ENCODE peak calls at places on chromosome 20, in eight cellular contexts. X, O, W, S, J, M, N and G are unnamed samples. For H3K9me3, the result is how much of the 10 kb centered on the place peaks cover.

GRCh38 chr20:50826121-50826520 is 31.3 kb downstream of the BCAS4 start:
- DNase-seq in M (no peak), J (no peak), X (no peak), O (no peak), W (no peak), N (no peak), S (no peak), G (no peak)

GRCh38 chr20:60203451-60203850 is 245.2 kb downstream of the CDH26 start:
- DNase-seq in S (no peak), O (no peak), X (no peak), M (no peak), W (no peak), N (no peak), J (no peak), G (no peak)

GRCh38 chr20:36196676-36197075 is 39.6 kb upstream of the AAR2 start:
- DNase-seq in J (no peak), N (no peak), M (no peak), W (no peak), O (no peak), S (no peak), X (no peak), G (no peak)

GRCh38 chr20:16129411-16129810 is 443.8 kb downstream of the KIF16B start:
- DNase-seq in M (no peak), X (no peak), N (no peak), J (no peak), S (no peak), W (no peak), O (no peak), G (no peak)

GRCh38 chr20:24948939-24949679 is at the start of gene CST7:
- DNase-seq in S (peak), X (no peak), J (peak), N (peak), W (no peak), O (peak), M (peak), G (no peak)

GRCh38 chr20:40218296-40218955 is 470.6 kb downstream of the MAFB start:
- DNase-seq in M (no peak), S (no peak), N (no peak), X (no peak), W (no peak), O (no peak), J (no peak), G (no peak)

GRCh38 chr20:25057234-25058050 is 497 bp downstream of the ACSS1 start:
- DNase-seq in W (peak), O (peak), N (no peak), J (peak), S (peak), M (peak), X (peak), G (peak)

GRCh38 chr20:48995599-48995998 is 50.5 kb upstream of the CSE1L start:
- DNase-seq in N (no peak), X (no peak), O (no peak), W (no peak), S (no peak), M (no peak), J (no peak), G (no peak)

GRCh38 chr20:3595541-3595940 is 67.7 kb downstream of the GFRA4 start:
- DNase-seq in W (no peak), S (no peak), X (no peak), M (no peak), O (no peak), N (no peak), J (no peak), G (no peak)

GRCh38 chr20:324177-325042 is 942 bp upstream of the SOX12 start:
- DNase-seq in O (peak), M (peak), N (no peak), X (peak), S (peak), W (peak), J (peak), G (peak)

GRCh38 chr20:48026981-48027592 is 241.8 kb upstream of the SULF2 start:
- DNase-seq in X (no peak), J (no peak), N (no peak), S (no peak), W (no peak), O (no peak), M (no peak), G (no peak)

GRCh38 chr20:14729390-14729789 is 392.0 kb upstream of the FLRT3 start:
- DNase-seq in O (no peak), X (no peak), M (no peak), W (no peak), S (no peak), J (no peak), N (no peak), G (no peak)

GRCh38 chr20:46557231-46557956 is 6.9 kb upstream of the OCSTAMP start:
- DNase-seq in W (no peak), J (no peak), N (no peak), X (no peak), O (no peak), M (no peak), S (no peak), G (no peak)

GRCh38 chr20:58256307-58256706 is 27.9 kb upstream of the ANKRD60 start:
- DNase-seq in W (no peak), X (no peak), N (no peak), O (no peak), S (no peak), M (no peak), J (no peak), G (no peak)

GRCh38 chr20:13794667-13795066 is 9.8 kb downstream of the NDUFAF5 start:
- DNase-seq in S (no peak), N (no peak), M (no peak), W (no peak), J (no peak), X (no peak), O (no peak), G (no peak)

GRCh38 chr20:45725134-45725533 is 3.0 kb downstream of the SPINT4 start:
- DNase-seq in J (no peak), O (no peak), M (no peak), N (no peak), S (no peak), W (no peak), X (no peak), G (no peak)

GRCh38 chr20:37480915-37481314 is 40.1 kb upstream of the NNAT start:
- DNase-seq in M (no peak), S (no peak), X (no peak), W (no peak), J (no peak), N (no peak), O (no peak), G (no peak)

GRCh38 chr20:36861875-36862801 is 13.8 kb upstream of the TLDC2 start:
- DNase-seq in J (peak), O (peak), X (peak), M (peak), N (no peak), W (peak), S (peak), G (no peak)

GRCh38 chr20:12276011-12276673 is 358.4 kb downstream of the BTBD3 start:
- DNase-seq in S (no peak), J (no peak), N (no peak), O (no peak), M (no peak), W (no peak), X (no peak), G (peak)

GRCh38 chr20:54165014-54165413 is 8.8 kb downstream of the CYP24A1 start:
- DNase-seq in S (no peak), N (no peak), X (no peak), M (no peak), O (no peak), J (no peak), W (no peak), G (no peak)

GRCh38 chr20:63968136-63968927 is 1.4 kb downstream of the ZNF512B start:
- DNase-seq in J (no peak), X (no peak), M (no peak), W (peak), S (no peak), N (no peak), O (peak), G (no peak)

GRCh38 chr20:26209171-26209941 is 512.7 kb upstream of the ZNF337 start:
- DNase-seq in W (peak), S (peak), X (peak), O (peak), M (no peak), J (peak), N (no peak), G (no peak)

GRCh38 chr20:38723982-38724602 is at the start of gene SLC32A1:
- DNase-seq in X (peak), W (no peak), M (no peak), J (no peak), S (no peak), O (no peak), N (no peak), G (no peak)

GRCh38 chr20:34302312-34302722 is 838 bp downstream of the AHCY start:
- DNase-seq in M (no peak), N (no peak), W (no peak), O (no peak), S (no peak), X (peak), J (no peak), G (peak)

GRCh38 chr20:7859371-7859802 is 80.9 kb downstream of the HAO1 start:
- DNase-seq in J (no peak), X (peak), S (no peak), O (no peak), W (no peak), M (no peak), N (peak), G (peak)

GRCh38 chr20:48193626-48194025 is 408.3 kb upstream of the SULF2 start:
- DNase-seq in O (no peak), M (no peak), S (no peak), J (no peak), X (no peak), W (no peak), N (no peak), G (no peak)

GRCh38 chr20:29313481-29313880 is 1944.0 kb upstream of the DEFB115 start:
- DNase-seq in J (peak), O (no peak), W (no peak), M (no peak), N (no peak), S (no peak), X (no peak), G (no peak)

GRCh38 chr20:40637176-40637575 is 51.9 kb downstream of the MAFB start:
- DNase-seq in S (no peak), N (no peak), M (no peak), O (no peak), J (no peak), X (no peak), W (no peak), G (no peak)

GRCh38 chr20:63873477-63873971 is 8.5 kb downstream of the TPD52L2 start:
- DNase-seq in W (peak), M (no peak), N (no peak), X (no peak), S (peak), O (no peak), J (no peak), G (no peak)

GRCh38 chr20:5914859-5915258 is 35.5 kb downstream of the TRMT6 start:
- DNase-seq in N (no peak), M (no peak), J (no peak), O (no peak), S (no peak), X (no peak), W (no peak), G (no peak)

GRCh38 chr20:10047427-10047826 is 12.6 kb downstream of the ANKEF1 start:
- DNase-seq in X (no peak), N (no peak), O (no peak), S (no peak), W (no peak), M (no peak), J (no peak), G (no peak)
- TF ChIP-seq CTCF in X (peak), N (no peak), O (no peak), S (no peak), W (no peak), M (no peak), J (no peak), G (no peak)

GRCh38 chr20:21708738-21709534 is 3.5 kb downstream of the PAX1 start:
- DNase-seq in M (no peak), J (no peak), W (no peak), S (no peak), X (no peak), N (no peak), O (no peak), G (no peak)

GRCh38 chr20:21707267-21707666 is 1.8 kb downstream of the PAX1 start:
- DNase-seq in J (no peak), S (no peak), O (no peak), N (no peak), M (no peak), X (no peak), W (no peak), G (no peak)

GRCh38 chr20:21709535-21709904 is 4.1 kb downstream of the PAX1 start:
- DNase-seq in J (no peak), X (no peak), S (no peak), M (no peak), O (no peak), N (no peak), W (no peak), G (no peak)

GRCh38 chr20:21706345-21707195 is 1.1 kb downstream of the PAX1 start:
- DNase-seq in X (no peak), W (no peak), S (no peak), M (no peak), O (no peak), J (no peak), N (no peak), G (no peak)

DNA sequence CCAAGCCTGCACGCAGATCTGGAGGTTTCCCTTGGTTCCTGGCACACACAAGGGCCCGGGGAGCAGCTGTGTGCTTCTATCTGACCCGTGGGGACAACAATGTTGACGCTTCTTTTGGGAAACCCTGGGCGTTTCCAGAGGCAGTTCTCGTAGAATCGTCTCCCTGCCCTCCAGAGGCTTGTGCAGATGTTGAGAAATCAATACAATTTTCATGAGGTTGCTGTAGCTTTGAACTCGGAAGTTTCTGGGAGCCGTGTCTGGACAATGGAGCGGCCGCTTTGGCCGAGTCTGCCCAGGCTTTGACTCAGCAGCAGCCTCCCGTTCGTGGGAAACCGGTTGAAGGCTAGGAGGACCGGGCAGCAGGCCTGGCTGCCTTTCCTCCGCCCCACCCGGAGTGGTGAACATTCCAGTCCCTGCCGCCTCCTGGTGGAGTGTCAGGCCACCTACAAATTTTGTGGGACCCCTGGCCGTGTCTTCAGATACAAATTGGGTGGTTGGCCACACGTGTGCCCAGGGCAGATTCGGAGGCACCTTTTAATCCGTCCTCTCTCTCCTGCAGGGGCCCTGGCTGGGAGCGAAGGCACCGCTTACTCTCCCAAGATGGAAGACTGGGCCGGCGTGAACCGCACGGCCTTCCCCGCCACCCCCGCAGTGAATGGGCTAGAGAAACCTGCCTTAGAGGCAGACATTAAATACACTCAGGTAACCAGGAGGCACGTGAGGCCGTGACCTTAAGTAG is 2.7 kb downstream of the PAX1 start:
- DNase-seq in N (no peak), W (no peak), X (no peak), O (no peak), M (no peak), S (no peak), J (peak), G (no peak)
- H3K9me3 ChIP-seq in N (under half), W (under half), X (under half), O (under half), M (under half), S (under half), J (under half), G (under half)

GRCh38 chr20:1491891-1492642 is 847 bp upstream of the SIRPB2 start:
- DNase-seq in M (no peak), S (no peak), N (no peak), J (no peak), O (no peak), W (no peak), X (no peak), G (no peak)

GRCh38 chr20:1489328-1489727 is 1.9 kb downstream of the SIRPB2 start:
- DNase-seq in N (no peak), O (no peak), X (no peak), J (no peak), S (no peak), W (no peak), M (no peak), G (no peak)

GRCh38 chr20:1491281-1491840 is at the start of gene SIRPB2:
- DNase-seq in M (no peak), O (peak), X (no peak), J (no peak), S (peak), N (no peak), W (peak), G (no peak)

GRCh38 chr20:1489764-1490436 is 1.3 kb downstream of the SIRPB2 start:
- DNase-seq in M (no peak), N (no peak), S (no peak), X (no peak), O (no peak), W (no peak), J (no peak), G (no peak)

GRCh38 chr20:1490643-1491042 is 577 bp downstream of the SIRPB2 start:
- DNase-seq in W (no peak), M (no peak), S (no peak), X (no peak), N (no peak), O (no peak), J (no peak), G (no peak)
- H3K4me3 ChIP-seq in W (peak), M (peak), S (peak), X (no peak), N (no peak), O (no peak), J (peak), G (no peak)

DNA sequence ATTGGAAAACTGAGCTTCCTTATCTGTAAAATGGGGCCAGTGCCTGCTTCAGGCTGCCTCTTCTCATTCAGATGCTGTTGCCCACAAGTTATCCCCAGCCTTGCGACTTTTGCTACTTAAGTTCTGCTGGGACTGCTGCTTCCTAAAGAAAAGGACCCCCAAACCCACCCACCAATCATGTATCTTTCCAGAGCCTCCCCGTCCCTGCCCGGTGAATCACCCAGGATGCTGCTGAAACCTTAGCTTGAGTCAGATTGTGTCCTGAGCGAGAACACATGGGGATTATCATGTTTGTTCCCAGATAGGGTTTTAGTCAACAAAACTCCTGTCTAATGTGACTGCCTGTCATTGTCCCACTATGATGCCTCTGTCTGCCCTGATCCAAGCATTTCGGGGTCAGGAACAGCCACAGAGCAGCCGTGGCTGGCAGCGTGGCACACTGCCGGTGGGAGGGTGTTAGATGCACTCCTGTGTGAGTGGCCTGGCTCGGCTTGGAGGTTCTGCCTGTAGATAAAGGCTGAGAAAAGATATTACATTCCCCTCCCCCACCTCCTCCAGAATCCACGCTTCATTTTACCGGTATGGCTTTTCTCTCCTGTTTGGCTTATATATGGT is 79.9 kb downstream of the TOX2 start:
- DNase-seq in O (no peak), S (no peak), X (no peak), M (no peak), W (peak), N (no peak), J (no peak), G (no peak)
- TF ChIP-seq CTCF in O (no peak), S (no peak), X (no peak), M (no peak), W (no peak), N (no peak), J (no peak), G (no peak)